ENCODE peak calls at places on chromosomes 3 and 15, in nine cellular contexts. T is hypothalamus, J is NCI-H748 treated with DMSO at 0.1 percent for 48 hours, E is coronary artery, U is HEK293T, X is NCI-H2107, A is upper lobe of right lung, P is H7, B is posterior cingulate gyrus. N is an unnamed sample.

GRCh38 chr3:170999737-171000242 is 26.7 kb downstream of the SLC2A2 start:
- DNase-seq in T (no peak), J (no peak), E (no peak), U (no peak), X (no peak), A (no peak), P (no peak), B (no peak), N (no peak)

GRCh38 chr3:66442254-66443249 is 58.3 kb downstream of the LRIG1 start:
- DNase-seq in T (no peak), J (no peak), E (no peak), U (no peak), X (no peak), A (peak; percentile 76), P (peak; percentile 80), B (no peak), N (peak; percentile 83)

GRCh38 chr3:180036678-180037455 is at the start of gene PEX5L:
- DNase-seq in T (peak; percentile 64), J (peak; percentile 73), E (no peak), U (peak; percentile 62), X (peak; percentile 95), A (peak; percentile 80), P (peak; percentile 93), B (peak; percentile 64), N (peak; percentile 75)

GRCh38 chr15:42719051-42719450 is 17.9 kb downstream of the CDAN1 start:
- DNase-seq in T (no peak), J (no peak), E (no peak), U (no peak), X (no peak), A (no peak), P (no peak), B (no peak), N (no peak)

GRCh38 chr3:181176610-181177009 is 187.1 kb upstream of the DNAJC19 start:
- DNase-seq in T (peak; percentile 41), J (peak; percentile 33), E (no peak), U (peak; percentile 33), X (peak; percentile 90), A (no peak), P (peak; percentile 28), B (peak; percentile 64), N (peak; percentile 34)

GRCh38 chr3:196220991-196221390 is 4.7 kb downstream of the SLC51A start:
- DNase-seq in T (no peak), J (no peak), E (no peak), U (no peak), X (no peak), A (no peak), P (no peak), B (no peak), N (no peak)

GRCh38 chr3:183315739-183316138 is 62.7 kb downstream of the B3GNT5 start:
- DNase-seq in T (no peak), J (no peak), E (no peak), U (no peak), X (no peak), A (no peak), P (no peak), B (no peak), N (no peak)

GRCh38 chr15:35293353-35294130 is 208.4 kb upstream of the NANOGP8 start:
- DNase-seq in T (no peak), J (no peak), E (no peak), U (no peak), X (no peak), A (no peak), P (peak; percentile 30), B (no peak), N (no peak)

GRCh38 chr3:141128126-141128777 is 77.1 kb downstream of the SPSB4 start:
- DNase-seq in T (no peak), J (no peak), E (no peak), U (no peak), X (no peak), A (no peak), P (no peak), B (no peak), N (no peak)

GRCh38 chr3:177493091-177493490 is 295.8 kb upstream of the TBL1XR1 start:
- DNase-seq in T (no peak), J (no peak), E (no peak), U (no peak), X (no peak), A (no peak), P (no peak), B (no peak), N (no peak)

GRCh38 chr3:174767853-174768382 is 91.2 kb upstream of the NAALADL2 start:
- DNase-seq in T (no peak), J (no peak), E (no peak), U (no peak), X (no peak), A (no peak), P (no peak), B (no peak), N (no peak)

GRCh38 chr15:96554541-96554940 is 224.0 kb downstream of the NR2F2 start:
- DNase-seq in T (no peak), J (no peak), E (no peak), U (no peak), X (no peak), A (no peak), P (no peak), B (no peak), N (no peak)

GRCh38 chr3:135918600-135918999 is 46.9 kb upstream of the PPP2R3A start:
- DNase-seq in T (no peak), J (no peak), E (no peak), U (peak; percentile 28), X (no peak), A (no peak), P (peak; percentile 10), B (no peak), N (peak; percentile 11)

GRCh38 chr15:84611631-84612030 is 10.8 kb downstream of the ZSCAN2 start:
- DNase-seq in T (no peak), J (no peak), E (no peak), U (no peak), X (no peak), A (no peak), P (no peak), B (no peak), N (no peak)

GRCh38 chr15:96150277-96150676 is 180.2 kb upstream of the NR2F2 start:
- DNase-seq in T (no peak), J (no peak), E (no peak), U (no peak), X (no peak), A (no peak), P (no peak), B (no peak), N (no peak)

GRCh38 chr3:136586580-136586979 is 165.6 kb downstream of the STAG1 start:
- DNase-seq in T (no peak), J (no peak), E (no peak), U (no peak), X (no peak), A (no peak), P (no peak), B (no peak), N (no peak)

GRCh38 chr3:165805834-165806561 is 31.2 kb downstream of the BCHE start:
- DNase-seq in T (no peak), J (no peak), E (no peak), U (no peak), X (no peak), A (no peak), P (no peak), B (no peak), N (peak; percentile 27)

GRCh38 chr3:150414273-150414672 is 6.2 kb downstream of the TSC22D2 start:
- DNase-seq in T (peak; percentile 31), J (no peak), E (no peak), U (no peak), X (no peak), A (no peak), P (no peak), B (no peak), N (no peak)

GRCh38 chr3:136277634-136278033 is 27.5 kb downstream of the PCCB start:
- DNase-seq in T (no peak), J (no peak), E (no peak), U (no peak), X (peak; percentile 80), A (no peak), P (peak; percentile 61), B (no peak), N (peak; percentile 31)

GRCh38 chr3:90015688-90016356 is 908.4 kb downstream of the EPHA3 start:
- DNase-seq in T (no peak), J (no peak), E (no peak), U (no peak), X (no peak), A (no peak), P (peak; percentile 1), B (no peak), N (no peak)

GRCh38 chr3:59425942-59426341 is 376.1 kb upstream of the CFAP20DC start:
- DNase-seq in T (no peak), J (no peak), E (no peak), U (no peak), X (no peak), A (no peak), P (no peak), B (no peak), N (no peak)

GRCh38 chr3:157445897-157446296 is 9.2 kb downstream of the PTX3 start:
- DNase-seq in T (no peak), J (no peak), E (no peak), U (no peak), X (no peak), A (no peak), P (no peak), B (no peak), N (no peak)

GRCh38 chr15:80467311-80467714 is 63.1 kb downstream of the ARNT2 start:
- DNase-seq in T (no peak), J (no peak), E (peak; percentile 69), U (no peak), X (no peak), A (no peak), P (no peak), B (no peak), N (no peak)

GRCh38 chr3:153680526-153680925 is 440.7 kb upstream of the ARHGEF26 start:
- DNase-seq in T (no peak), J (no peak), E (no peak), U (no peak), X (no peak), A (no peak), P (no peak), B (no peak), N (no peak)

GRCh38 chr3:189025866-189026265 is 145.9 kb upstream of the TPRG1 start:
- DNase-seq in T (no peak), J (no peak), E (no peak), U (no peak), X (no peak), A (no peak), P (no peak), B (no peak), N (no peak)

GRCh38 chr3:25380222-25380739 is 47.8 kb upstream of the RARB start:
- DNase-seq in T (no peak), J (no peak), E (no peak), U (no peak), X (no peak), A (no peak), P (no peak), B (no peak), N (no peak)

GRCh38 chr3:21017115-21017852 is 733.7 kb downstream of the ZNF385D start:
- DNase-seq in T (no peak), J (no peak), E (no peak), U (no peak), X (no peak), A (no peak), P (peak; percentile 0), B (no peak), N (peak; percentile 55)

GRCh38 chr3:122931636-122932035 is 95.9 kb downstream of the SEMA5B start:
- DNase-seq in T (no peak), J (no peak), E (no peak), U (no peak), X (no peak), A (no peak), P (no peak), B (no peak), N (no peak)

GRCh38 chr15:80525853-80526252 is 121.7 kb downstream of the ARNT2 start:
- DNase-seq in T (no peak), J (no peak), E (no peak), U (no peak), X (no peak), A (no peak), P (no peak), B (no peak), N (no peak)

GRCh38 chr3:126528800-126529541 is 5.0 kb downstream of the CHST13 start:
- DNase-seq in T (no peak), J (no peak), E (no peak), U (no peak), X (no peak), A (peak; percentile 53), P (no peak), B (no peak), N (no peak)

N was measured in SHP77.